ENCODE peak calls at places on chromosomes 7 and 10, in ten cellular contexts. One of them, this sample, is unnamed.
A peak's percentile ranks its signal among the peaks of the same experiment; 100 is the strongest.

GRCh38 chr7:107924841-107925490 is 34.0 kb downstream of the DLD start:
- DNase-seq in ovary: no peak
- DNase-seq in progenitor cell of endocrine pancreas: no peak
- DNase-seq in astrocyte: no peak
- DNase-seq in fibroblast of mammary gland: no peak
- DNase-seq in endothelial cell: no peak
- DNase-seq in foreskin fibroblast: no peak
- DNase-seq in A673: peak; percentile 19
- DNase-seq in choroid plexus epithelial cell: no peak
- DNase-seq in HFF-Myc: no peak
- DNase-seq in this sample: no peak

GRCh38 chr10:60816624-60817023 is 38.3 kb downstream of the CDK1 start:
- DNase-seq in HFF-Myc: peak; percentile 84
- DNase-seq in fibroblast of mammary gland: peak; percentile 87
- DNase-seq in A673: peak; percentile 90
- DNase-seq in choroid plexus epithelial cell: peak; percentile 96
- DNase-seq in foreskin fibroblast: peak; percentile 91
- DNase-seq in ovary: peak; percentile 62
- DNase-seq in progenitor cell of endocrine pancreas: no peak
- DNase-seq in astrocyte: peak; percentile 69
- DNase-seq in endothelial cell: peak; percentile 36
- DNase-seq in this sample: peak; percentile 43

GRCh38 chr10:21953585-21954057 is 49.9 kb downstream of the DNAJC1 start:
- DNase-seq in choroid plexus epithelial cell: peak; percentile 72
- DNase-seq in endothelial cell: no peak
- DNase-seq in foreskin fibroblast: peak; percentile 59
- DNase-seq in astrocyte: peak; percentile 47
- DNase-seq in ovary: no peak
- DNase-seq in fibroblast of mammary gland: peak; percentile 60
- DNase-seq in A673: peak; percentile 77
- DNase-seq in progenitor cell of endocrine pancreas: no peak
- DNase-seq in HFF-Myc: no peak
- DNase-seq in this sample: peak; percentile 18

GRCh38 chr10:72319416-72320254 is 35.1 kb downstream of the DNAJB12 start:
- DNase-seq in choroid plexus epithelial cell: peak; percentile 95
- DNase-seq in endothelial cell: peak; percentile 78
- DNase-seq in ovary: peak; percentile 96
- DNase-seq in A673: peak; percentile 93
- DNase-seq in HFF-Myc: peak; percentile 61
- DNase-seq in progenitor cell of endocrine pancreas: peak; percentile 35
- DNase-seq in foreskin fibroblast: peak; percentile 99
- DNase-seq in astrocyte: peak; percentile 69
- DNase-seq in fibroblast of mammary gland: peak; percentile 89
- DNase-seq in this sample: no peak

GRCh38 chr7:119270644-119271043 is 1002.3 kb upstream of the KCND2 start:
- DNase-seq in progenitor cell of endocrine pancreas: no peak
- DNase-seq in endothelial cell: no peak
- DNase-seq in fibroblast of mammary gland: no peak
- DNase-seq in astrocyte: no peak
- DNase-seq in HFF-Myc: no peak
- DNase-seq in choroid plexus epithelial cell: no peak
- DNase-seq in foreskin fibroblast: no peak
- DNase-seq in A673: no peak
- DNase-seq in ovary: no peak
- DNase-seq in this sample: no peak

GRCh38 chr7:28272461-28272877 is 91.9 kb upstream of the JAZF1 start:
- DNase-seq in HFF-Myc: peak; percentile 5
- DNase-seq in A673: peak; percentile 76
- DNase-seq in fibroblast of mammary gland: peak; percentile 69
- DNase-seq in endothelial cell: peak; percentile 55
- DNase-seq in astrocyte: peak; percentile 30
- DNase-seq in ovary: peak; percentile 32
- DNase-seq in foreskin fibroblast: peak; percentile 84
- DNase-seq in choroid plexus epithelial cell: peak; percentile 79
- DNase-seq in progenitor cell of endocrine pancreas: no peak
- DNase-seq in this sample: peak; percentile 22

GRCh38 chr7:117385340-117386124 is 41.8 kb downstream of the ASZ1 start:
- DNase-seq in ovary: no peak
- DNase-seq in HFF-Myc: no peak
- DNase-seq in A673: peak; percentile 52
- DNase-seq in astrocyte: peak; percentile 27
- DNase-seq in endothelial cell: no peak
- DNase-seq in fibroblast of mammary gland: peak; percentile 54
- DNase-seq in foreskin fibroblast: peak; percentile 31
- DNase-seq in choroid plexus epithelial cell: peak; percentile 58
- DNase-seq in progenitor cell of endocrine pancreas: no peak
- DNase-seq in this sample: no peak

GRCh38 chr7:65896279-65896678 is 23.4 kb downstream of the VKORC1L1 start:
- DNase-seq in progenitor cell of endocrine pancreas: no peak
- DNase-seq in ovary: no peak
- DNase-seq in fibroblast of mammary gland: no peak
- DNase-seq in endothelial cell: no peak
- DNase-seq in choroid plexus epithelial cell: no peak
- DNase-seq in foreskin fibroblast: no peak
- DNase-seq in A673: no peak
- DNase-seq in astrocyte: no peak
- DNase-seq in HFF-Myc: no peak
- DNase-seq in this sample: no peak

GRCh38 chr10:112314822-112315474 is 31.7 kb downstream of the TECTB start:
- DNase-seq in HFF-Myc: peak; percentile 33
- DNase-seq in astrocyte: peak; percentile 49
- DNase-seq in progenitor cell of endocrine pancreas: peak; percentile 71
- DNase-seq in foreskin fibroblast: peak; percentile 88
- DNase-seq in ovary: peak; percentile 75
- DNase-seq in endothelial cell: peak; percentile 84
- DNase-seq in choroid plexus epithelial cell: peak; percentile 88
- DNase-seq in fibroblast of mammary gland: peak; percentile 79
- DNase-seq in A673: peak; percentile 71
- DNase-seq in this sample: no peak

GRCh38 chr10:3658766-3659165 is 126.2 kb downstream of the KLF6 start:
- DNase-seq in endothelial cell: no peak
- DNase-seq in progenitor cell of endocrine pancreas: no peak
- DNase-seq in choroid plexus epithelial cell: no peak
- DNase-seq in A673: no peak
- DNase-seq in ovary: no peak
- DNase-seq in astrocyte: no peak
- DNase-seq in fibroblast of mammary gland: no peak
- DNase-seq in HFF-Myc: no peak
- DNase-seq in foreskin fibroblast: no peak
- DNase-seq in this sample: no peak

GRCh38 chr7:151207796-151208195 is 2.5 kb downstream of the H2BK1 start:
- DNase-seq in astrocyte: no peak
- DNase-seq in choroid plexus epithelial cell: no peak
- DNase-seq in HFF-Myc: no peak
- DNase-seq in A673: no peak
- DNase-seq in fibroblast of mammary gland: no peak
- DNase-seq in ovary: no peak
- DNase-seq in progenitor cell of endocrine pancreas: no peak
- DNase-seq in foreskin fibroblast: no peak
- DNase-seq in endothelial cell: no peak
- DNase-seq in this sample: no peak

GRCh38 chr7:79740076-79740475 is 286.6 kb upstream of the MAGI2 start:
- DNase-seq in progenitor cell of endocrine pancreas: no peak
- DNase-seq in A673: no peak
- DNase-seq in HFF-Myc: no peak
- DNase-seq in endothelial cell: no peak
- DNase-seq in astrocyte: no peak
- DNase-seq in foreskin fibroblast: no peak
- DNase-seq in ovary: no peak
- DNase-seq in choroid plexus epithelial cell: no peak
- DNase-seq in fibroblast of mammary gland: no peak
- DNase-seq in this sample: no peak

GRCh38 chr7:79736418-79736817 is 283.0 kb upstream of the MAGI2 start:
- DNase-seq in endothelial cell: no peak
- DNase-seq in HFF-Myc: no peak
- DNase-seq in ovary: no peak
- DNase-seq in astrocyte: no peak
- DNase-seq in foreskin fibroblast: no peak
- DNase-seq in choroid plexus epithelial cell: no peak
- DNase-seq in A673: no peak
- DNase-seq in fibroblast of mammary gland: no peak
- DNase-seq in progenitor cell of endocrine pancreas: no peak
- DNase-seq in this sample: no peak

DNA sequence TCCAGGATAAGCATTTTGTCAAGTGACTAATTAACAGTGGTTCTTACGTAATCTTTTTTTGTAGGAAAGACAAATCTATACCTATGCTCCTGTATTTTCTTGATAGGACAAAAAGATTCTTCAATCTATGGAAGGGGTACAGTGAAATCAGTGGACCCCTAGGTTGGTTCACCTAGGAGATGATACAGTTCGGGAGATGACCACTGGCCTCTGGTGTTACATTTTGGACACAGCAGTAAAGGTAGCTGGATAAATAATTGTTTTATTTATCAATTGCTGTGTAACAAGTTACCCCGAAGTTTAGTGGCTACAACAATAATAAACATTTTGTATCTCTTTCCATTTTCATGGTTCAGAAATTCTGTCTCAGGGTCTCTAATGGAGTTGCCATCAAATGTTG is 288.2 kb upstream of the MAGI2 start:
- DNase-seq in choroid plexus epithelial cell: peak; percentile 5
- DNase-seq in ovary: no peak
- DNase-seq in A673: no peak
- DNase-seq in fibroblast of mammary gland: peak; percentile 1
- DNase-seq in progenitor cell of endocrine pancreas: no peak
- DNase-seq in astrocyte: no peak
- DNase-seq in foreskin fibroblast: peak; percentile 24
- DNase-seq in HFF-Myc: no peak
- DNase-seq in endothelial cell: peak; percentile 18
- DNase-seq in this sample: no peak
- TF ChIP-seq CTCF in choroid plexus epithelial cell: peak; percentile 48
- TF ChIP-seq CTCF in ovary: no peak
- TF ChIP-seq CTCF in A673: peak; percentile 16
- TF ChIP-seq CTCF in fibroblast of mammary gland: peak; percentile 24
- TF ChIP-seq CTCF in progenitor cell of endocrine pancreas: no peak
- TF ChIP-seq CTCF in astrocyte: peak; percentile 31
- TF ChIP-seq CTCF in foreskin fibroblast: peak; percentile 19
- TF ChIP-seq CTCF in HFF-Myc: peak; percentile 15
- TF ChIP-seq CTCF in endothelial cell: peak; percentile 49
- TF ChIP-seq CTCF in this sample: no peak

DNA sequence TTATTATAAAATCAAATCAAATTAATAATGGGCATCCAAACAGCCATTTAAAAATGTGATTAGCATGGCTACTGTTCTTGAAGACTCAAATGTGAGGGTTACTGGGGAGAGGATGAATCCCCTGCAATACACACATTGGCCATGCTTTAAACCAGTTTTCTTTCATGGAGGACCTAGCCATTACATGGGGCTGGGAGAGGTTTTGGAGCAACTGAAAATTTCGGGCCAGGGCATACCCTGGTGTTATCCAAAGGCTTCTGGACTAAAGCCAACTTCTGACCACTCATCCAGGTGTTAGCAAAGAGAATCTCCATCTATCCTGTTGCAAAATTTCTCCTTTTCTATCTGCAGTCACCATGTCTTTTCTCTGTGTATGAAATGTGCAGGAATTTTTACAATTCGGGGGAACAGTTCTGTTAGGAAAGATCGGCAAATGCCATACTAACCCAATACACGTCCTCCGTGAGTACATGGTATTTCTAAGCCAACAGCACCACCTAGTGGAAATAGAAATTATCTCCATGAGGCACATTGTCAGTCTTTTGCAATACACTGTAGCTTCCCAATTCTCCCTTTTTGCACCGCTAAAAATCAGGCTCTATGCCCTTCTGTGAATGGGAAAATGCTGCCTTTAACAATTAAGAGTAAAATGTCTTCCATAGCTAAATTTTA is 47.0 kb upstream of the ZNF107 start:
- DNase-seq in ovary: no peak
- DNase-seq in foreskin fibroblast: peak; percentile 54
- DNase-seq in astrocyte: peak; percentile 34
- DNase-seq in HFF-Myc: peak; percentile 19
- DNase-seq in progenitor cell of endocrine pancreas: no peak
- DNase-seq in choroid plexus epithelial cell: peak; percentile 69
- DNase-seq in endothelial cell: peak; percentile 37
- DNase-seq in fibroblast of mammary gland: peak; percentile 67
- DNase-seq in A673: peak; percentile 72
- DNase-seq in this sample: no peak
- TF ChIP-seq CTCF in ovary: peak; percentile 44
- TF ChIP-seq CTCF in foreskin fibroblast: peak; percentile 5
- TF ChIP-seq CTCF in astrocyte: peak; percentile 40
- TF ChIP-seq CTCF in HFF-Myc: peak; percentile 26
- TF ChIP-seq CTCF in progenitor cell of endocrine pancreas: no peak
- TF ChIP-seq CTCF in choroid plexus epithelial cell: peak; percentile 52
- TF ChIP-seq CTCF in endothelial cell: peak; percentile 80
- TF ChIP-seq CTCF in fibroblast of mammary gland: peak; percentile 47
- TF ChIP-seq CTCF in A673: peak; percentile 57
- TF ChIP-seq CTCF in this sample: peak; percentile 51

GRCh38 chr7:88357295-88357694 is 50.6 kb upstream of the STEAP4 start:
- DNase-seq in astrocyte: peak; percentile 6
- DNase-seq in HFF-Myc: no peak
- DNase-seq in choroid plexus epithelial cell: peak; percentile 33
- DNase-seq in A673: no peak
- DNase-seq in ovary: no peak
- DNase-seq in progenitor cell of endocrine pancreas: no peak
- DNase-seq in foreskin fibroblast: peak; percentile 68
- DNase-seq in endothelial cell: peak; percentile 35
- DNase-seq in fibroblast of mammary gland: peak; percentile 76
- DNase-seq in this sample: no peak
- TF ChIP-seq CTCF in astrocyte: no peak
- TF ChIP-seq CTCF in HFF-Myc: no peak
- TF ChIP-seq CTCF in choroid plexus epithelial cell: peak; percentile 57
- TF ChIP-seq CTCF in A673: peak; percentile 11
- TF ChIP-seq CTCF in ovary: no peak
- TF ChIP-seq CTCF in progenitor cell of endocrine pancreas: no peak
- TF ChIP-seq CTCF in foreskin fibroblast: no peak
- TF ChIP-seq CTCF in endothelial cell: no peak
- TF ChIP-seq CTCF in fibroblast of mammary gland: peak; percentile 72
- TF ChIP-seq CTCF in this sample: no peak

GRCh38 chr7:123640583-123640982 is 15.1 kb upstream of the LMOD2 start:
- DNase-seq in HFF-Myc: no peak
- DNase-seq in fibroblast of mammary gland: no peak
- DNase-seq in endothelial cell: no peak
- DNase-seq in choroid plexus epithelial cell: no peak
- DNase-seq in progenitor cell of endocrine pancreas: no peak
- DNase-seq in ovary: no peak
- DNase-seq in A673: no peak
- DNase-seq in astrocyte: no peak
- DNase-seq in foreskin fibroblast: no peak
- DNase-seq in this sample: no peak

GRCh38 chr7:123635551-123636359 is 19.9 kb upstream of the LMOD2 start:
- DNase-seq in foreskin fibroblast: peak; percentile 77
- DNase-seq in astrocyte: peak; percentile 17
- DNase-seq in ovary: no peak
- DNase-seq in progenitor cell of endocrine pancreas: no peak
- DNase-seq in HFF-Myc: no peak
- DNase-seq in choroid plexus epithelial cell: peak; percentile 85
- DNase-seq in A673: peak; percentile 54
- DNase-seq in endothelial cell: no peak
- DNase-seq in fibroblast of mammary gland: peak; percentile 68
- DNase-seq in this sample: no peak

GRCh38 chr7:123637878-123638277 is 17.8 kb upstream of the LMOD2 start:
- DNase-seq in astrocyte: no peak
- DNase-seq in progenitor cell of endocrine pancreas: no peak
- DNase-seq in HFF-Myc: no peak
- DNase-seq in ovary: no peak
- DNase-seq in A673: no peak
- DNase-seq in endothelial cell: no peak
- DNase-seq in fibroblast of mammary gland: no peak
- DNase-seq in choroid plexus epithelial cell: no peak
- DNase-seq in foreskin fibroblast: no peak
- DNase-seq in this sample: no peak

GRCh38 chr7:123639646-123640045 is 16.0 kb upstream of the LMOD2 start:
- DNase-seq in HFF-Myc: no peak
- DNase-seq in fibroblast of mammary gland: no peak
- DNase-seq in progenitor cell of endocrine pancreas: no peak
- DNase-seq in ovary: no peak
- DNase-seq in choroid plexus epithelial cell: no peak
- DNase-seq in A673: no peak
- DNase-seq in endothelial cell: no peak
- DNase-seq in astrocyte: no peak
- DNase-seq in foreskin fibroblast: no peak
- DNase-seq in this sample: no peak

GRCh38 chr7:123637203-123637602 is 18.5 kb upstream of the LMOD2 start:
- DNase-seq in A673: no peak
- DNase-seq in astrocyte: no peak
- DNase-seq in endothelial cell: no peak
- DNase-seq in choroid plexus epithelial cell: peak; percentile 36
- DNase-seq in fibroblast of mammary gland: no peak
- DNase-seq in HFF-Myc: no peak
- DNase-seq in ovary: no peak
- DNase-seq in progenitor cell of endocrine pancreas: no peak
- DNase-seq in foreskin fibroblast: peak; percentile 36
- DNase-seq in this sample: no peak
- TF ChIP-seq CTCF in A673: no peak
- TF ChIP-seq CTCF in astrocyte: no peak
- TF ChIP-seq CTCF in endothelial cell: no peak
- TF ChIP-seq CTCF in choroid plexus epithelial cell: peak; percentile 37
- TF ChIP-seq CTCF in fibroblast of mammary gland: peak; percentile 2
- TF ChIP-seq CTCF in HFF-Myc: no peak
- TF ChIP-seq CTCF in ovary: no peak
- TF ChIP-seq CTCF in progenitor cell of endocrine pancreas: no peak
- TF ChIP-seq CTCF in foreskin fibroblast: no peak
- TF ChIP-seq CTCF in this sample: no peak